ENCODE peak calls at places on chromosome 1, in six cellular contexts. T, V, J, K, O and D are unnamed samples.
A peak's percentile ranks its signal among the peaks of the same experiment; 100 is the strongest.

GRCh38 chr1:78145105-78145580 is 99.4 kb downstream of the GIPC2 start:
- DNase-seq in T (peak; percentile 56), J (peak; percentile 56), K (peak; percentile 43), O (peak; percentile 63), V (peak; percentile 52), D (no peak)

GRCh38 chr1:27726173-27726793 is 522 bp downstream of the FAM76A start:
- DNase-seq in T (peak; percentile 44), V (peak; percentile 27), K (no peak), O (peak; percentile 47), J (peak; percentile 19), D (peak; percentile 89)

GRCh38 chr1:2174348-2175054 is 20.1 kb downstream of the FAAP20 start:
- DNase-seq in K (peak; percentile 25), T (peak; percentile 48), O (peak; percentile 56), V (peak; percentile 55), J (peak; percentile 28), D (no peak)

GRCh38 chr1:2360588-2361364 is 30.6 kb downstream of the MORN1 start:
- DNase-seq in V (peak; percentile 56), J (no peak), O (no peak), T (no peak), K (no peak), D (no peak)

GRCh38 chr1:2415801-2416208 is 3.4 kb upstream of the PEX10 start:
- DNase-seq in T (peak; percentile 54), O (no peak), K (no peak), J (no peak), V (peak; percentile 22), D (no peak)

GRCh38 chr1:151989131-151989868 is 4.4 kb downstream of the S100A10 start:
- DNase-seq in V (peak; percentile 68), J (no peak), T (peak; percentile 59), K (no peak), O (peak; percentile 93), D (no peak)

GRCh38 chr1:38746966-38747600 is 112.5 kb downstream of the RRAGC start:
- DNase-seq in O (no peak), K (no peak), J (no peak), T (no peak), V (no peak), D (no peak)

GRCh38 chr1:90386899-90387334 is 330.2 kb downstream of the BARHL2 start:
- DNase-seq in J (no peak), V (no peak), K (peak; percentile 30), T (no peak), O (no peak), D (no peak)

GRCh38 chr1:85344256-85344694 is 67.8 kb upstream of the BCL10 start:
- DNase-seq in K (no peak), J (no peak), O (peak; percentile 59), V (peak; percentile 10), T (peak; percentile 36), D (no peak)

GRCh38 chr1:57066980-57067615 is 101.3 kb upstream of the C8B start:
- DNase-seq in O (no peak), V (no peak), J (no peak), T (no peak), K (no peak), D (no peak)

GRCh38 chr1:59718989-59719360 is 95.8 kb upstream of the HOOK1 start:
- DNase-seq in T (no peak), J (no peak), V (no peak), O (peak; percentile 84), K (no peak), D (no peak)

GRCh38 chr1:17292299-17293198 is 15.4 kb upstream of the PADI4 start:
- DNase-seq in V (peak; percentile 13), J (no peak), O (no peak), K (no peak), T (no peak), D (no peak)

GRCh38 chr1:225834417-225835329 is 24.7 kb downstream of the EPHX1 start:
- DNase-seq in K (no peak), O (no peak), V (peak; percentile 83), J (no peak), T (peak; percentile 55), D (no peak)

GRCh38 chr1:179144621-179145020 is 62.8 kb downstream of the TOR3A start:
- DNase-seq in J (no peak), O (no peak), V (no peak), T (no peak), K (no peak), D (no peak)

GRCh38 chr1:13950637-13951036 is 250.6 kb downstream of the PRDM2 start:
- DNase-seq in O (no peak), J (peak; percentile 3), T (no peak), V (no peak), K (no peak), D (no peak)

GRCh38 chr1:213934642-213935041 is 53.1 kb upstream of the PROX1 start:
- DNase-seq in K (no peak), T (peak; percentile 92), O (peak; percentile 62), J (no peak), V (peak; percentile 7), D (no peak)

GRCh38 chr1:87200875-87201638 is 127.6 kb upstream of the LMO4 start:
- DNase-seq in T (no peak), V (no peak), K (no peak), O (no peak), J (no peak), D (no peak)

GRCh38 chr1:89652373-89652772 is 19.5 kb downstream of the LRRC8C start:
- DNase-seq in K (no peak), T (no peak), V (no peak), O (no peak), J (no peak), D (no peak)

GRCh38 chr1:55631508-55631907 is 416.3 kb upstream of the USP24 start:
- DNase-seq in K (no peak), O (no peak), J (no peak), T (no peak), V (no peak), D (no peak)

GRCh38 chr1:6991271-6991670 is 206.0 kb downstream of the CAMTA1 start:
- DNase-seq in J (peak; percentile 51), O (no peak), V (no peak), K (peak; percentile 12), T (no peak), D (no peak)

GRCh38 chr1:117166076-117166475 is 44.5 kb upstream of the TRIM45 start:
- DNase-seq in V (no peak), J (no peak), O (peak; percentile 49), K (peak; percentile 41), T (no peak), D (no peak)

GRCh38 chr1:183238071-183238470 is 52.0 kb downstream of the LAMC2 start:
- DNase-seq in O (no peak), T (no peak), J (no peak), V (no peak), K (no peak), D (no peak)

GRCh38 chr1:27992271-27992670 is 32.5 kb downstream of the XKR8 start:
- DNase-seq in T (no peak), J (no peak), O (peak; percentile 56), K (no peak), V (no peak), D (no peak)

GRCh38 chr1:45958317-45958716 is 154.9 kb downstream of the MAST2 start:
- DNase-seq in K (no peak), T (no peak), O (no peak), V (no peak), J (no peak), D (no peak)

GRCh38 chr1:45952072-45952471 is 148.7 kb downstream of the MAST2 start:
- DNase-seq in K (no peak), O (no peak), V (no peak), J (no peak), T (no peak), D (no peak)

GRCh38 chr1:45957684-45958083 is 154.3 kb downstream of the MAST2 start:
- DNase-seq in K (no peak), O (no peak), T (no peak), V (no peak), J (no peak), D (no peak)

GRCh38 chr1:45953934-45954333 is 150.5 kb downstream of the MAST2 start:
- DNase-seq in V (no peak), T (no peak), J (no peak), O (no peak), K (no peak), D (no peak)

DNA sequence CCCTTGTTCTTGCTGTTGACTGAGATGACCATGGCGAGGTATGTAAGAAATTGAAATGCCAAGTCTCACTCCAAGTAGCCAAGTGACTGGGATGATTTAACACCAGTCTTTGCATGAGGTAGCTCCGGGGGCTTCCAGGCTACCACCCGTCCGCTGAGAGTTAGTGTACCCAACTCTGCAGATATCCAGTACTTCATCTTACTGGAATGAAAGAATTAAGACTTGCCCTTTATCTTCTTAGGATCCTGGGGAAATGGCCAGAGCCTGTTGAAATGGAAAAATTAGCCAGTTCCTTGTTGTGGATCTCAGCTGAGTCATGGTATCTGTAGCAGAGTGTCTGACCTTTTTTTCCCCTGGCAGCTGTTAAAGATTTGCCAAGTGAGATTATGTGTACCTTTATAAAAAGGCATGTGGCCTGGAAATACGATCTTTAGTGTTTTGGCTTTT is 151.0 kb downstream of the MAST2 start:
- DNase-seq in J (peak; percentile 4), O (no peak), K (no peak), V (peak; percentile 22), T (no peak), D (no peak)
- TF ChIP-seq POLR2AphosphoS5 in J (no peak), O (no peak), K (no peak), V (peak; percentile 59), T (peak; percentile 60), D (no peak)

GRCh38 chr1:12028957-12029511 is 9.7 kb downstream of the MIIP start:
- DNase-seq in J (no peak), O (no peak), V (no peak), K (no peak), T (no peak), D (no peak)

GRCh38 chr1:12028248-12028647 is 8.9 kb downstream of the MIIP start:
- DNase-seq in J (no peak), O (no peak), T (no peak), K (no peak), V (no peak), D (no peak)

GRCh38 chr1:12029720-12030339 is 10.5 kb downstream of the MIIP start:
- DNase-seq in V (no peak), K (no peak), O (no peak), T (no peak), J (no peak), D (no peak)

GRCh38 chr1:12022036-12022435 is 2.7 kb downstream of the MIIP start:
- DNase-seq in O (no peak), V (no peak), J (no peak), T (no peak), K (no peak), D (no peak)

DNA sequence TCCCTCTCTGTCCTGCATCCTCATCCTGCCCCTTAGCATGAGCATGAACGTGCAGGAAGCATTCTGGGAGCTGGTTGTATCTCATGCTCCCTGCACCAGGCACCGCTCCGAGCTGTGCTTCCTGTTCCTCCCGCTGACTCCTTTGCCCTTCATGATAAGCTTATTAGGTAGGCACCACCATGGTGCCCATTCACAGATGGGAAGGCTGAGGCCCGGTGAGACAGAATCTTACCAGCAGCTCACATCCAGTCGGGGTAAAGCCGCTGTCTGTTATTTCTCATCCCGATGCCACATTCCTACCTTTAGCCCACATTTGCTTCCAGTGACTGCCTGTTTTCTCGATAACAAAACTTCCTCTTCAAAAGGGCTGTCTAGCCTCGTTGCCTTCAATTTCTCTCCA is 7.3 kb downstream of the MIIP start:
- DNase-seq in K (no peak), J (no peak), V (no peak), O (no peak), T (no peak), D (no peak)
- H3K9me3 ChIP-seq in K (no peaks in the 10 kb centered on the region), J (no peaks in the 10 kb centered on the region), V (no peaks in the 10 kb centered on the region), O (no peaks in the 10 kb centered on the region), T (no peaks in the 10 kb centered on the region), D (no peaks in the 10 kb centered on the region)

GRCh38 chr1:155137550-155137949 is 1.9 kb downstream of the SLC50A1 start:
- DNase-seq in T (no peak), O (no peak), V (no peak), K (no peak), J (no peak), D (no peak)
- TF ChIP-seq POLR2AphosphoS5 in T (no peak), O (no peak), V (no peak), K (no peak), J (no peak), D (no peak)

GRCh38 chr1:227654431-227654830 is 80.7 kb downstream of the JMJD4 start:
- DNase-seq in K (no peak), V (no peak), J (no peak), T (no peak), O (no peak), D (no peak)
- H3K9me3 ChIP-seq in K (peaks cover 98% of the 10 kb centered on the region), V (peaks cover 6% of the 10 kb centered on the region), J (peaks cover 74% of the 10 kb centered on the region), T (peaks cover 77% of the 10 kb centered on the region), O (peaks cover 99% of the 10 kb centered on the region), D (peaks cover 88% of the 10 kb centered on the region)